ENCODE peak calls at places on chromosomes 13 and 19, in ten cellular contexts. H, X, Y, S, K, Z, B, J, O and G are unnamed samples.

GRCh38 chr13:113914333-113915011 is 50.6 kb upstream of the GAS6 start:
- DNase-seq in H (no peak), X (no peak), Y (no peak), S (no peak), K (no peak), Z (no peak), B (no peak), J (no peak), O (no peak), G (peak)

GRCh38 chr19:18051887-18052286 is 34.8 kb downstream of the IL12RB1 start:
- DNase-seq in H (peak), X (no peak), Y (peak), S (no peak), K (peak), Z (no peak), B (no peak), J (no peak), O (no peak), G (no peak)

GRCh38 chr13:52707375-52707774 is 32.2 kb downstream of the CNMD start:
- DNase-seq in H (no peak), X (no peak), Y (peak), S (no peak), K (no peak), Z (no peak), B (no peak), J (no peak), O (no peak), G (no peak)

GRCh38 chr19:33245948-33246728 is 20.5 kb upstream of the SLC7A10 start:
- DNase-seq in H (peak), X (no peak), Y (peak), S (no peak), K (peak), Z (no peak), B (no peak), J (no peak), O (no peak), G (no peak)

GRCh38 chr13:30872685-30873443 is 33.2 kb upstream of the MEDAG start:
- DNase-seq in H (no peak), X (peak), Y (peak), S (peak), K (no peak), Z (peak), B (peak), J (peak), O (peak), G (peak)

GRCh38 chr19:38655148-38655824 is 7.8 kb downstream of the ACTN4 start:
- DNase-seq in H (no peak), X (peak), Y (no peak), S (no peak), K (no peak), Z (no peak), B (peak), J (no peak), O (peak), G (no peak)

GRCh38 chr19:14561832-14562351 is 10.0 kb downstream of the NDUFB7 start:
- DNase-seq in H (no peak), X (peak), Y (peak), S (no peak), K (no peak), Z (no peak), B (peak), J (peak), O (peak), G (no peak)

GRCh38 chr13:98495627-98496238 is 81.2 kb downstream of the STK24 start:
- DNase-seq in H (no peak), X (no peak), Y (no peak), S (no peak), K (no peak), Z (no peak), B (no peak), J (no peak), O (peak), G (peak)

GRCh38 chr19:56138069-56138468 is 3.0 kb upstream of the ZNF444 start:
- DNase-seq in H (no peak), X (no peak), Y (no peak), S (no peak), K (no peak), Z (no peak), B (no peak), J (no peak), O (no peak), G (no peak)

GRCh38 chr19:51714848-51715247 is 8.9 kb downstream of the HAS1 start:
- DNase-seq in H (no peak), X (no peak), Y (peak), S (no peak), K (no peak), Z (no peak), B (no peak), J (no peak), O (peak), G (no peak)

GRCh38 chr13:79126706-79127105 is 279.3 kb downstream of the RBM26 start:
- DNase-seq in H (no peak), X (no peak), Y (no peak), S (no peak), K (no peak), Z (no peak), B (no peak), J (no peak), O (no peak), G (no peak)

GRCh38 chr19:17749912-17750317 is 1.4 kb upstream of the FCHO1 start:
- DNase-seq in H (no peak), X (no peak), Y (no peak), S (no peak), K (no peak), Z (no peak), B (no peak), J (no peak), O (peak), G (no peak)

GRCh38 chr13:112325941-112326645 is 50.1 kb upstream of the SPACA7 start:
- DNase-seq in H (peak), X (no peak), Y (no peak), S (no peak), K (no peak), Z (no peak), B (no peak), J (no peak), O (no peak), G (no peak)

GRCh38 chr13:99648266-99648665 is 147.0 kb downstream of the TM9SF2 start:
- DNase-seq in H (no peak), X (no peak), Y (no peak), S (no peak), K (no peak), Z (no peak), B (no peak), J (no peak), O (no peak), G (no peak)

GRCh38 chr19:47494729-47495128 is 10.7 kb upstream of the KPTN start:
- DNase-seq in H (no peak), X (no peak), Y (no peak), S (no peak), K (no peak), Z (no peak), B (no peak), J (no peak), O (no peak), G (no peak)

GRCh38 chr13:63472736-63473135 is 2057.1 kb upstream of the PCDH20 start:
- DNase-seq in H (no peak), X (no peak), Y (no peak), S (no peak), K (no peak), Z (no peak), B (no peak), J (no peak), O (no peak), G (no peak)

GRCh38 chr19:17020380-17020779 is 6.2 kb downstream of the CPAMD8 start:
- DNase-seq in H (no peak), X (no peak), Y (peak), S (no peak), K (no peak), Z (no peak), B (no peak), J (peak), O (no peak), G (no peak)

GRCh38 chr19:46613525-46613924 is 11.4 kb downstream of the PTGIR start:
- DNase-seq in H (peak), X (no peak), Y (no peak), S (no peak), K (peak), Z (peak), B (no peak), J (no peak), O (no peak), G (no peak)

GRCh38 chr19:40190891-40191835 is at the start of gene MAP3K10:
- DNase-seq in H (peak), X (peak), Y (peak), S (peak), K (peak), Z (peak), B (peak), J (peak), O (peak), G (peak)

GRCh38 chr13:76644906-76645305 is 241.3 kb downstream of the KCTD12 start:
- DNase-seq in H (no peak), X (no peak), Y (no peak), S (no peak), K (no peak), Z (peak), B (no peak), J (no peak), O (no peak), G (no peak)

GRCh38 chr13:23510979-23511735 is 59.1 kb upstream of the TNFRSF19 start:
- DNase-seq in H (no peak), X (peak), Y (peak), S (no peak), K (no peak), Z (no peak), B (peak), J (peak), O (peak), G (no peak)

GRCh38 chr13:50131998-50132936 is 117.0 kb downstream of the KCNRG start:
- DNase-seq in H (no peak), X (no peak), Y (peak), S (no peak), K (no peak), Z (no peak), B (no peak), J (no peak), O (no peak), G (no peak)

GRCh38 chr19:45400192-45400591 is 4.7 kb downstream of the PPP1R13L start:
- DNase-seq in H (no peak), X (no peak), Y (no peak), S (no peak), K (no peak), Z (no peak), B (no peak), J (no peak), O (no peak), G (no peak)

GRCh38 chr13:26855921-26856320 is 95.3 kb upstream of the GPR12 start:
- DNase-seq in H (no peak), X (no peak), Y (no peak), S (no peak), K (no peak), Z (no peak), B (no peak), J (no peak), O (no peak), G (no peak)

GRCh38 chr19:11450570-11451326 is 15.3 kb downstream of the PRKCSH start:
- DNase-seq in H (no peak), X (no peak), Y (no peak), S (no peak), K (no peak), Z (no peak), B (no peak), J (no peak), O (no peak), G (no peak)

GRCh38 chr13:65725001-65725400 is 1505.1 kb downstream of the PCDH9 start:
- DNase-seq in H (no peak), X (peak), Y (peak), S (no peak), K (no peak), Z (no peak), B (peak), J (no peak), O (no peak), G (no peak)

DNA sequence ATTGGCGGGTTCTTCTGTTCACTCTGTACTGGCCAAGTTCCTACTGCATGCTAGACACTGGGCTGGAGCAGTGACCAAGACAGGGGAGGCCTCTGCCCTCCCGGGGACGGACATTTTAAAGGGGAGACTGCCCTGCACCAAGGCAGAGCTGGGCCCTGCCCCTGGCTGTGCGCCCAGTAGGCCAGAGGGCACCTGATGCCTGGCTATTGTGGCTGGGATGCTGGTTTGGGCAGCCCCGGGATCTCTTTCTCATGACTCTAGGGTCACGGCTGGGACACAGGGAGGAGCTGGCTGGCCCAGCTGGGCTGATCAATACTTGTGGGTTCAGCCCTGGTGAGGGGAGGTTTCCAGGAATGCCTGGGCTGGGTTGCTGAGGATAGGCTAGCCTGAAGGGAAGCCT is 17.7 kb downstream of the LIPE start:
- DNase-seq in H (no peak), X (no peak), Y (no peak), S (no peak), K (peak), Z (no peak), B (no peak), J (no peak), O (no peak), G (no peak)
- H3K4me3 ChIP-seq in H (no peak), X (no peak), Y (no peak), S (no peak), K (no peak), Z (no peak), B (no peak), J (no peak), O (no peak), G (no peak)

GRCh38 chr19:57233207-57233606 is 2.4 kb downstream of the AURKC start:
- DNase-seq in H (no peak), X (no peak), Y (no peak), S (no peak), K (no peak), Z (no peak), B (no peak), J (no peak), O (no peak), G (no peak)

GRCh38 chr19:57227461-57227860 is 3.4 kb upstream of the AURKC start:
- DNase-seq in H (no peak), X (no peak), Y (no peak), S (no peak), K (no peak), Z (no peak), B (no peak), J (no peak), O (no peak), G (no peak)

GRCh38 chr19:57231686-57232085 is 863 bp downstream of the AURKC start:
- DNase-seq in H (no peak), X (no peak), Y (no peak), S (no peak), K (no peak), Z (no peak), B (no peak), J (no peak), O (no peak), G (no peak)
- H3K4me3 ChIP-seq in H (no peak), X (no peak), Y (no peak), S (no peak), K (no peak), Z (no peak), B (no peak), J (no peak), O (no peak), G (no peak)

GRCh38 chr13:109271991-109272454 is 514.4 kb downstream of the IRS2 start:
- DNase-seq in H (no peak), X (no peak), Y (no peak), S (no peak), K (no peak), Z (no peak), B (peak), J (no peak), O (peak), G (peak)
- H3K4me3 ChIP-seq in H (no peak), X (no peak), Y (no peak), S (no peak), K (no peak), Z (no peak), B (no peak), J (no peak), O (peak), G (peak)

GRCh38 chr19:6100284-6100915 is 9.9 kb downstream of the RFX2 start:
- DNase-seq in H (peak), X (no peak), Y (no peak), S (no peak), K (no peak), Z (no peak), B (no peak), J (peak), O (no peak), G (no peak)
- H3K4me3 ChIP-seq in H (peak), X (no peak), Y (no peak), S (no peak), K (no peak), Z (no peak), B (no peak), J (peak), O (no peak), G (no peak)